ENCODE peak calls at places on chromosomes 13 and 19, in six cellular contexts. One of them, this sample, is unnamed.

GRCh38 chr19:38736036-38736412 is 8.2 kb downstream of the CAPN12 start:
- DNase-seq in AG04450: no peak
- DNase-seq in tibial nerve: no peak
- DNase-seq in body of pancreas: peak; percentile 70
- DNase-seq in lower lobe of right lung: peak; percentile 80
- DNase-seq in CD8-positive, alpha-beta memory T cell: peak; percentile 66
- DNase-seq in this sample: no peak

GRCh38 chr19:29952646-29953045 is 10.6 kb downstream of the URI1 start:
- DNase-seq in tibial nerve: no peak
- DNase-seq in AG04450: no peak
- DNase-seq in CD8-positive, alpha-beta memory T cell: no peak
- DNase-seq in body of pancreas: no peak
- DNase-seq in lower lobe of right lung: no peak
- DNase-seq in this sample: no peak

GRCh38 chr19:4083677-4084546 is 17.2 kb upstream of the ZBTB7A start:
- DNase-seq in lower lobe of right lung: peak; percentile 77
- DNase-seq in AG04450: no peak
- DNase-seq in body of pancreas: no peak
- DNase-seq in CD8-positive, alpha-beta memory T cell: peak; percentile 46
- DNase-seq in tibial nerve: no peak
- DNase-seq in this sample: no peak

GRCh38 chr19:32041681-32042292 is 303.6 kb upstream of the ZNF507 start:
- DNase-seq in CD8-positive, alpha-beta memory T cell: no peak
- DNase-seq in tibial nerve: no peak
- DNase-seq in AG04450: no peak
- DNase-seq in body of pancreas: peak; percentile 32
- DNase-seq in lower lobe of right lung: no peak
- DNase-seq in this sample: no peak

GRCh38 chr19:45975296-45975695 is 1.6 kb upstream of the NOVA2 start:
- DNase-seq in AG04450: no peak
- DNase-seq in CD8-positive, alpha-beta memory T cell: no peak
- DNase-seq in tibial nerve: no peak
- DNase-seq in body of pancreas: no peak
- DNase-seq in lower lobe of right lung: no peak
- DNase-seq in this sample: no peak

GRCh38 chr13:114288157-114288591 is 6.8 kb downstream of the UPF3A start:
- DNase-seq in AG04450: no peak
- DNase-seq in CD8-positive, alpha-beta memory T cell: no peak
- DNase-seq in body of pancreas: no peak
- DNase-seq in lower lobe of right lung: no peak
- DNase-seq in tibial nerve: no peak
- DNase-seq in this sample: no peak

GRCh38 chr19:49533551-49534488 is 6.0 kb downstream of the RCN3 start:
- DNase-seq in tibial nerve: peak; percentile 63
- DNase-seq in lower lobe of right lung: peak; percentile 87
- DNase-seq in body of pancreas: peak; percentile 79
- DNase-seq in CD8-positive, alpha-beta memory T cell: peak; percentile 83
- DNase-seq in AG04450: no peak
- DNase-seq in this sample: no peak

GRCh38 chr19:17332677-17333581 is 1.7 kb downstream of the ANO8 start:
- DNase-seq in AG04450: no peak
- DNase-seq in lower lobe of right lung: no peak
- DNase-seq in body of pancreas: peak; percentile 27
- DNase-seq in CD8-positive, alpha-beta memory T cell: no peak
- DNase-seq in tibial nerve: no peak
- DNase-seq in this sample: no peak

GRCh38 chr19:9936151-9937000 is at the start of gene OLFM2:
- DNase-seq in AG04450: no peak
- DNase-seq in tibial nerve: no peak
- DNase-seq in body of pancreas: peak; percentile 30
- DNase-seq in lower lobe of right lung: no peak
- DNase-seq in CD8-positive, alpha-beta memory T cell: peak; percentile 25
- DNase-seq in this sample: no peak

GRCh38 chr19:13132471-13133166 is 14.6 kb downstream of the NACC1 start:
- DNase-seq in tibial nerve: no peak
- DNase-seq in CD8-positive, alpha-beta memory T cell: peak; percentile 31
- DNase-seq in lower lobe of right lung: no peak
- DNase-seq in body of pancreas: no peak
- DNase-seq in AG04450: no peak
- DNase-seq in this sample: no peak

GRCh38 chr19:14118165-14119051 is 846 bp upstream of the PRKACA start:
- DNase-seq in CD8-positive, alpha-beta memory T cell: peak; percentile 53
- DNase-seq in AG04450: no peak
- DNase-seq in tibial nerve: peak; percentile 81
- DNase-seq in lower lobe of right lung: peak; percentile 90
- DNase-seq in body of pancreas: peak; percentile 73
- DNase-seq in this sample: peak; percentile 41

GRCh38 chr19:32773126-32773525 is 53.6 kb downstream of the TDRD12 start:
- DNase-seq in AG04450: no peak
- DNase-seq in tibial nerve: no peak
- DNase-seq in CD8-positive, alpha-beta memory T cell: no peak
- DNase-seq in body of pancreas: no peak
- DNase-seq in lower lobe of right lung: no peak
- DNase-seq in this sample: no peak

GRCh38 chr13:45482571-45483173 is 17.9 kb downstream of the COG3 start:
- DNase-seq in CD8-positive, alpha-beta memory T cell: no peak
- DNase-seq in lower lobe of right lung: no peak
- DNase-seq in body of pancreas: no peak
- DNase-seq in tibial nerve: no peak
- DNase-seq in AG04450: no peak
- DNase-seq in this sample: no peak

GRCh38 chr13:113827021-113827420 is 36.9 kb downstream of the GAS6 start:
- DNase-seq in lower lobe of right lung: peak; percentile 20
- DNase-seq in CD8-positive, alpha-beta memory T cell: no peak
- DNase-seq in body of pancreas: no peak
- DNase-seq in AG04450: no peak
- DNase-seq in tibial nerve: no peak
- DNase-seq in this sample: no peak

GRCh38 chr13:100517135-100517534 is 71.5 kb downstream of the GGACT start:
- DNase-seq in CD8-positive, alpha-beta memory T cell: no peak
- DNase-seq in lower lobe of right lung: no peak
- DNase-seq in tibial nerve: no peak
- DNase-seq in AG04450: no peak
- DNase-seq in body of pancreas: peak; percentile 76
- DNase-seq in this sample: no peak

GRCh38 chr13:29935309-29935981 is 85.0 kb upstream of the UBL3 start:
- DNase-seq in body of pancreas: no peak
- DNase-seq in lower lobe of right lung: peak; percentile 59
- DNase-seq in tibial nerve: no peak
- DNase-seq in AG04450: no peak
- DNase-seq in CD8-positive, alpha-beta memory T cell: peak; percentile 46
- DNase-seq in this sample: no peak

GRCh38 chr13:73092831-73093230 is 34.0 kb downstream of the KLF5 start:
- DNase-seq in lower lobe of right lung: no peak
- DNase-seq in AG04450: peak; percentile 11
- DNase-seq in tibial nerve: no peak
- DNase-seq in body of pancreas: no peak
- DNase-seq in CD8-positive, alpha-beta memory T cell: no peak
- DNase-seq in this sample: no peak

GRCh38 chr13:110706570-110707378 is 858 bp upstream of the CARS2 start:
- DNase-seq in AG04450: no peak
- DNase-seq in CD8-positive, alpha-beta memory T cell: no peak
- DNase-seq in body of pancreas: no peak
- DNase-seq in tibial nerve: no peak
- DNase-seq in lower lobe of right lung: no peak
- DNase-seq in this sample: no peak
- H3K4me3 ChIP-seq in AG04450: peak overlapping the region; percentile 77
- H3K4me3 ChIP-seq in CD8-positive, alpha-beta memory T cell: peak overlapping the region; percentile 59
- H3K4me3 ChIP-seq in body of pancreas: no peak overlapping the region
- H3K4me3 ChIP-seq in tibial nerve: peak overlapping the region; percentile 77
- H3K4me3 ChIP-seq in lower lobe of right lung: peak overlapping the region; percentile 81
- H3K4me3 ChIP-seq in this sample: peak overlapping the region; percentile 73

GRCh38 chr19:41922220-41922576 is 6.1 kb downstream of the ERFL start:
- DNase-seq in CD8-positive, alpha-beta memory T cell: no peak
- DNase-seq in lower lobe of right lung: no peak
- DNase-seq in body of pancreas: no peak
- DNase-seq in tibial nerve: no peak
- DNase-seq in AG04450: no peak
- DNase-seq in this sample: no peak

GRCh38 chr19:41920878-41921277 is 7.4 kb downstream of the ERFL start:
- DNase-seq in CD8-positive, alpha-beta memory T cell: no peak
- DNase-seq in tibial nerve: no peak
- DNase-seq in body of pancreas: no peak
- DNase-seq in lower lobe of right lung: no peak
- DNase-seq in AG04450: no peak
- DNase-seq in this sample: no peak

GRCh38 chr19:41922585-41922984 is 5.7 kb downstream of the ERFL start:
- DNase-seq in tibial nerve: no peak
- DNase-seq in lower lobe of right lung: no peak
- DNase-seq in AG04450: no peak
- DNase-seq in CD8-positive, alpha-beta memory T cell: no peak
- DNase-seq in body of pancreas: no peak
- DNase-seq in this sample: no peak

GRCh38 chr19:41919948-41920712 is 8.1 kb downstream of the ERFL start:
- DNase-seq in CD8-positive, alpha-beta memory T cell: no peak
- DNase-seq in lower lobe of right lung: no peak
- DNase-seq in body of pancreas: no peak
- DNase-seq in tibial nerve: no peak
- DNase-seq in AG04450: no peak
- DNase-seq in this sample: no peak

DNA sequence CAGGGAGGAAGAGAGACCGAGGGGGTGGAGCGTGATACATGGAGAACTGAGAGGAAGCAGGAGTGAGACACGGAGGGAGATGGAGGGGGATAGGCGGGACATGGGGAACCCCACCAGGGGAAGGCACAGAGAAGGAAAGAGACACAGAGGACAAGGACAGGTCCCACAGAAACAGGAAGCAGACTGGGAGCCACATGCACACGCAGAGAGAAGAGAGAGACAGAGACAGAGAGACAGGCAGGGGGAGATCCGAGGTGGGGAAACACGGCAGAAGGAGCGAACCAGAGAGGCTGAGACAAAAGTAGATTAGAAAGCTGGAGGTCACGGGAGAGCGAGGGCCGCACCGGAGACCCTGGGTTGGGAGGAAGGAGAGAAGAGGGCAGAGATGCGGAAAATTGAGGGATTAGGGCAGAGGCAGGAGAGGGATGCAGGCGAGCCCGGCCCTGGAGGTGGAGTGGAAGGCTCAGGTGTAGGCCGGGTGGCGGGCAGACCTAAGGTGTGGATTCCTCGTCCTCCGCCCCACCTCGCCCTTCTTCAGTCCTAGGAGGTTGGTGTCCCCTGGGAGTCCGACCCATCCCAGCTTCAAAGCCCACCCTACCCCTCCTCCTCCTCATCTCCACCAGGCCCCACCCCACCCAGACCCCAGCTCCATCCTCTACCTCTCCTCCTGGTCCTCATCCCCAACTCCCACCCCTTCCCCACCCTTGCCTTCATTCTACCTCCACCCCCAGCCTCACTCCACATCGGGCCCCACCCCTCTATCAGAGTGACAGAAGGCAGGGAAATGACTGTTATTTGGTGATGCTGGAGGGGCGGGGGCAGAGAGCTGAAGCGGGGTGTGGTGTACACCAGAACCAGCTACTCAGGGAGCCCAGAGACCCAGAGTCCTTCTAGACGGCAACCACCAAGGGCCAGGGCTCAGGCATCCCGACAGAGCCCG is 6.7 kb downstream of the ERFL start:
- DNase-seq in CD8-positive, alpha-beta memory T cell: no peak
- DNase-seq in lower lobe of right lung: no peak
- DNase-seq in body of pancreas: no peak
- DNase-seq in AG04450: no peak
- DNase-seq in tibial nerve: no peak
- DNase-seq in this sample: no peak
- H3K27me3 ChIP-seq in CD8-positive, alpha-beta memory T cell: peaks cover 7% of the 10 kb centered on the region
- H3K27me3 ChIP-seq in lower lobe of right lung: peaks cover 77% of the 10 kb centered on the region
- H3K27me3 ChIP-seq in body of pancreas: peaks cover 11% of the 10 kb centered on the region
- H3K27me3 ChIP-seq in AG04450: peaks cover 65% of the 10 kb centered on the region
- H3K27me3 ChIP-seq in tibial nerve: no peaks in the 10 kb centered on the region
- H3K27me3 ChIP-seq in this sample: peaks cover 47% of the 10 kb centered on the region

DNA sequence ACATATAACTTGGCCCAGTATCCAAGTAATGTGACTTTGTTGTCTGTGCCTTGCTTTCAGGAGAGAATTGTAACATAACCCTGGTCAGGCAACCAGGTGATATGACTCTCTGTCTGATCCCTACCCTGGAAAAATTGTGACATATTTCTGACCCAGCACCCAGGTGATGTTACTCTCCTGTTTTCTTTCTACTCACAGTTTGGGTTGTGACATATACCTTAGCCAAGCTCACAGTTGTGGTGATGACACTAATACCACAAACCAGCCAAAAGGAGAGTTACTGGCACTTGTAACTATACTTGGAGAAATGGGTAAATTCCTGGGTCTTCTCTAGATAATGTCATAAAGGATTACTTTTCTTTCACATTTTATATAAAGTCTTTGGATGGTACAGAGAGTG is 14.3 kb upstream of the ZNF254 start:
- DNase-seq in body of pancreas: no peak
- DNase-seq in AG04450: no peak
- DNase-seq in CD8-positive, alpha-beta memory T cell: no peak
- DNase-seq in tibial nerve: no peak
- DNase-seq in lower lobe of right lung: no peak
- DNase-seq in this sample: no peak
- H3K4me3 ChIP-seq in body of pancreas: no peak overlapping the region
- H3K4me3 ChIP-seq in AG04450: no peak overlapping the region
- H3K4me3 ChIP-seq in CD8-positive, alpha-beta memory T cell: no peak overlapping the region
- H3K4me3 ChIP-seq in tibial nerve: no peak overlapping the region
- H3K4me3 ChIP-seq in lower lobe of right lung: no peak overlapping the region
- H3K4me3 ChIP-seq in this sample: no peak overlapping the region

GRCh38 chr19:1507763-1508506 is 4.9 kb downstream of the ADAMTSL5 start:
- DNase-seq in tibial nerve: peak; percentile 82
- DNase-seq in CD8-positive, alpha-beta memory T cell: peak; percentile 84
- DNase-seq in body of pancreas: peak; percentile 91
- DNase-seq in lower lobe of right lung: peak; percentile 91
- DNase-seq in AG04450: peak; percentile 91
- DNase-seq in this sample: peak; percentile 68
- H3K27me3 ChIP-seq in tibial nerve: no peaks in the 10 kb centered on the region
- H3K27me3 ChIP-seq in CD8-positive, alpha-beta memory T cell: peaks cover 9% of the 10 kb centered on the region
- H3K27me3 ChIP-seq in body of pancreas: peaks cover 13% of the 10 kb centered on the region
- H3K27me3 ChIP-seq in lower lobe of right lung: peaks cover 39% of the 10 kb centered on the region
- H3K27me3 ChIP-seq in AG04450: peaks cover 11% of the 10 kb centered on the region
- H3K27me3 ChIP-seq in this sample: peaks cover 7% of the 10 kb centered on the region

GRCh38 chr13:110265682-110266430 is 41.1 kb downstream of the COL4A1 start:
- DNase-seq in lower lobe of right lung: no peak
- DNase-seq in AG04450: no peak
- DNase-seq in body of pancreas: no peak
- DNase-seq in tibial nerve: no peak
- DNase-seq in CD8-positive, alpha-beta memory T cell: no peak
- DNase-seq in this sample: no peak
- H3K4me3 ChIP-seq in lower lobe of right lung: no peak overlapping the region
- H3K4me3 ChIP-seq in AG04450: no peak overlapping the region
- H3K4me3 ChIP-seq in body of pancreas: no peak overlapping the region
- H3K4me3 ChIP-seq in tibial nerve: no peak overlapping the region
- H3K4me3 ChIP-seq in CD8-positive, alpha-beta memory T cell: no peak overlapping the region
- H3K4me3 ChIP-seq in this sample: no peak overlapping the region